ENCODE peak calls at places on chromosomes 3 and 15, in six cellular contexts. S, X, H, Q, M and R are unnamed samples.

GRCh38 chr3:15513810-15514662 is 7.5 kb downstream of the COLQ start:
- DNase-seq in S (no peak), M (no peak), X (no peak), H (no peak), Q (no peak), R (no peak)

GRCh38 chr3:111787556-111788463 is 71.3 kb upstream of the PHLDB2 start:
- DNase-seq in Q (no peak), H (no peak), X (no peak), M (no peak), S (no peak), R (no peak)

GRCh38 chr15:65033659-65034269 is 4.3 kb upstream of the MTFMT start:
- DNase-seq in Q (peak; percentile 60), H (peak; percentile 38), S (peak; percentile 49), M (no peak), X (no peak), R (peak; percentile 75)

GRCh38 chr3:174859109-174859735 is at the start of gene NAALADL2:
- DNase-seq in M (no peak), S (no peak), Q (no peak), X (no peak), H (no peak), R (no peak)

GRCh38 chr15:42419369-42419768 is 60.1 kb downstream of the CAPN3 start:
- DNase-seq in X (no peak), Q (no peak), S (no peak), H (no peak), M (no peak), R (no peak)

GRCh38 chr15:92429378-92430066 is 35.8 kb downstream of the ST8SIA2 start:
- DNase-seq in H (peak; percentile 4), X (no peak), S (peak; percentile 71), Q (peak; percentile 47), M (peak; percentile 27), R (peak; percentile 71)

GRCh38 chr15:31442203-31443090 is 115.8 kb downstream of the KLF13 start:
- DNase-seq in Q (peak; percentile 71), S (peak; percentile 39), X (no peak), M (peak; percentile 57), H (peak; percentile 11), R (peak; percentile 20)

GRCh38 chr3:143633816-143634215 is 214.5 kb downstream of the SLC9A9 start:
- DNase-seq in H (no peak), Q (no peak), M (no peak), X (no peak), S (no peak), R (no peak)

GRCh38 chr3:42600958-42601675 is 631 bp downstream of the NKTR start:
- DNase-seq in M (no peak), Q (peak; percentile 72), X (no peak), S (peak; percentile 73), H (peak; percentile 52), R (peak; percentile 90)

GRCh38 chr15:44735482-44736260 is 657 bp upstream of the TRIM69 start:
- DNase-seq in Q (peak; percentile 40), H (peak; percentile 77), M (no peak), S (no peak), X (no peak), R (no peak)